ENCODE peak calls at places on chromosomes 1 and 21, in four cellular contexts. O is NCI-H1417, F is uterus, K is AG09319. L is an unnamed sample.

GRCh38 chr1:21956720-21957552 is 19.8 kb upstream of the HSPG2 start:
- DNase-seq in O (peak), K (no peak), F (peak), L (no peak)

GRCh38 chr1:90707363-90707710 is 9.8 kb downstream of the BARHL2 start:
- DNase-seq in K (no peak), O (no peak), F (no peak), L (no peak)

GRCh38 chr1:172928412-172928811 is 122.3 kb downstream of the TNFSF18 start:
- DNase-seq in F (no peak), O (no peak), K (peak), L (peak)

GRCh38 chr1:24727490-24728214 is 17.6 kb upstream of the CLIC4 start:
- DNase-seq in O (no peak), K (peak), F (peak), L (peak)

GRCh38 chr1:244092293-244093264 is 41.5 kb downstream of the ZBTB18 start:
- DNase-seq in K (no peak), F (no peak), O (peak), L (peak)

GRCh38 chr1:204513117-204513716 is 3.0 kb upstream of the MDM4 start:
- DNase-seq in F (no peak), K (no peak), O (no peak), L (no peak)

GRCh38 chr1:37098196-37098595 is 63.9 kb upstream of the GRIK3 start:
- DNase-seq in O (no peak), F (no peak), K (no peak), L (no peak)

GRCh38 chr21:33238565-33239255 is 9.0 kb downstream of the IFNAR2 start:
- DNase-seq in K (no peak), F (no peak), O (no peak), L (no peak)

GRCh38 chr1:228964178-228964819 is 229.0 kb downstream of the RHOU start:
- DNase-seq in K (peak), O (no peak), F (peak), L (peak)

GRCh38 chr1:228038387-228039005 is 31.7 kb downstream of the WNT3A start:
- DNase-seq in F (no peak), O (no peak), K (no peak), L (no peak)

GRCh38 chr1:93629101-93630059 is 52.3 kb downstream of the BCAR3 start:
- DNase-seq in K (no peak), F (no peak), O (peak), L (peak)

GRCh38 chr1:52365746-52366516 is at the start of gene CC2D1B:
- DNase-seq in O (peak), F (peak), K (peak), L (peak)

GRCh38 chr1:162861101-162861500 is at the start of gene CCDC190:
- DNase-seq in F (no peak), K (no peak), O (no peak), L (no peak)

GRCh38 chr1:32695098-32695904 is 7.3 kb downstream of the SYNC start:
- DNase-seq in F (peak), O (no peak), K (peak), L (peak)

GRCh38 chr1:210340311-210340710 is 11.6 kb downstream of the HHAT start:
- DNase-seq in K (no peak), F (no peak), O (no peak), L (no peak)

GRCh38 chr1:161258439-161259386 is at the start of gene PCP4L1:
- DNase-seq in F (no peak), O (peak), K (no peak), L (no peak)

GRCh38 chr1:41895552-41895951 is 23.2 kb downstream of the HIVEP3 start:
- DNase-seq in K (no peak), F (no peak), O (no peak), L (no peak)

GRCh38 chr1:26848947-26849774 is 13.8 kb upstream of the SFN start:
- DNase-seq in K (peak), F (peak), O (no peak), L (peak)

GRCh38 chr21:45528981-45529784 is 13.1 kb downstream of the SLC19A1 start:
- DNase-seq in O (no peak), F (no peak), K (no peak), L (no peak)

GRCh38 chr21:42232176-42232825 is 13.4 kb downstream of the ABCG1 start:
- DNase-seq in F (no peak), K (no peak), O (peak), L (no peak)

GRCh38 chr21:18443085-18443484 is 39.5 kb upstream of the TMPRSS15 start:
- DNase-seq in F (no peak), O (peak), K (no peak), L (no peak)

GRCh38 chr1:225691861-225692516 is 39.1 kb upstream of the ENAH start:
- DNase-seq in K (peak), F (no peak), O (no peak), L (no peak)

GRCh38 chr1:84253891-84254290 is 47.6 kb upstream of the SAMD13 start:
- DNase-seq in F (no peak), O (no peak), K (peak), L (peak)

L was measured in GM04504.